ENCODE peak calls at places on chromosomes 11 and 22, in four cellular contexts. V is GM12878, T is K562, F is SK-N-SH. O is an unnamed sample.

GRCh38 chr11:65416341-65417185 is 6.0 kb upstream of the NEAT1 start:
- DNase-seq in F (peak), V (no peak), T (peak), O (peak)

GRCh38 chr22:49620666-49621065 is 207.0 kb downstream of the BRD1 start:
- DNase-seq in T (no peak), V (no peak), F (no peak), O (peak)

GRCh38 chr11:79047356-79047755 is 393.5 kb downstream of the TENM4 start:
- DNase-seq in V (no peak), T (no peak), F (no peak), O (no peak)

GRCh38 chr11:45806937-45807791 is 2.2 kb downstream of the SLC35C1 start:
- DNase-seq in F (no peak), V (no peak), T (no peak), O (no peak)

GRCh38 chr22:45246060-45246985 is 5.6 kb upstream of the KIAA0930 start:
- DNase-seq in T (no peak), V (no peak), F (peak), O (no peak)

GRCh38 chr11:134754823-134755198 is 342.8 kb upstream of the B3GAT1 start:
- DNase-seq in V (no peak), T (no peak), F (no peak), O (no peak)

GRCh38 chr11:43504316-43504950 is 145.7 kb downstream of the TTC17 start:
- DNase-seq in F (peak), V (no peak), T (peak), O (peak)

GRCh38 chr11:122198291-122198983 is 82.4 kb upstream of the BLID start:
- DNase-seq in V (no peak), F (no peak), T (no peak), O (no peak)

GRCh38 chr11:115168229-115168671 is 336.0 kb downstream of the CADM1 start:
- DNase-seq in V (no peak), F (peak), T (no peak), O (no peak)

GRCh38 chr11:70785372-70785771 is 387.0 kb downstream of the CTTN start:
- DNase-seq in T (no peak), V (no peak), F (no peak), O (no peak)

GRCh38 chr22:32048069-32048468 is 5.0 kb downstream of the SLC5A1 start:
- DNase-seq in F (no peak), V (no peak), T (no peak), O (no peak)

GRCh38 chr11:14907411-14908213 is 15.6 kb upstream of the CYP2R1 start:
- DNase-seq in T (peak), F (peak), V (no peak), O (peak)

GRCh38 chr11:11862995-11863394 is 21.2 kb downstream of the USP47 start:
- DNase-seq in F (no peak), V (no peak), T (no peak), O (no peak)

GRCh38 chr22:46536559-46537220 is 730 bp downstream of the CELSR1 start:
- DNase-seq in F (peak), T (no peak), V (no peak), O (peak)

GRCh38 chr11:97136067-97136466 is 746.3 kb downstream of the JRKL start:
- DNase-seq in F (no peak), T (no peak), V (no peak), O (no peak)

GRCh38 chr22:50186181-50186731 is 543 bp downstream of the TRABD start:
- DNase-seq in T (no peak), V (no peak), F (peak), O (no peak)

GRCh38 chr11:100152751-100153150 is 534.3 kb upstream of the ARHGAP42 start:
- DNase-seq in V (no peak), T (no peak), F (no peak), O (no peak)

GRCh38 chr11:130527648-130528300 is 79.3 kb downstream of the ADAMTS15 start:
- DNase-seq in F (no peak), T (no peak), V (no peak), O (no peak)

GRCh38 chr11:2379471-2380174 is 2.5 kb downstream of the CD81 start:
- DNase-seq in V (no peak), T (no peak), F (no peak), O (no peak)

GRCh38 chr22:49734390-49734789 is 93.3 kb downstream of the BRD1 start:
- DNase-seq in F (no peak), T (no peak), V (no peak), O (no peak)

GRCh38 chr11:1589996-1590395 is 4.9 kb upstream of the KRTAP5-1 start:
- DNase-seq in T (no peak), F (no peak), V (no peak), O (no peak)

GRCh38 chr11:1077033-1077416 is 2.4 kb downstream of the MUC2 start:
- DNase-seq in F (no peak), T (no peak), V (no peak), O (no peak)

GRCh38 chr11:69372589-69373250 is 78.8 kb downstream of the MYEOV start:
- DNase-seq in F (no peak), V (no peak), T (no peak), O (no peak)

GRCh38 chr11:118010738-118011461 is 24.7 kb downstream of the IL10RA start:
- DNase-seq in T (peak), V (peak), F (no peak), O (no peak)

GRCh38 chr22:25193548-25193947 is 6.1 kb upstream of the CRYBB3 start:
- DNase-seq in T (no peak), V (no peak), F (no peak), O (peak)

GRCh38 chr11:57434640-57435546 is 8.0 kb upstream of the SLC43A3 start:
- DNase-seq in V (no peak), F (no peak), T (no peak), O (no peak)

GRCh38 chr11:82775736-82776346 is 42.2 kb upstream of the FAM181B start:
- DNase-seq in T (peak), F (peak), V (no peak), O (peak)

GRCh38 chr11:1303973-1304372 is 5.5 kb downstream of the TOLLIP start:
- DNase-seq in V (no peak), T (no peak), F (peak), O (no peak)

GRCh38 chr22:25960375-25960774 is 208.9 kb upstream of the SEZ6L start:
- DNase-seq in F (no peak), T (no peak), V (no peak), O (no peak)

GRCh38 chr22:23763579-23764331 is 965 bp downstream of the C22orf15 start:
- DNase-seq in F (peak), T (no peak), V (no peak), O (peak)

GRCh38 chr11:14336507-14337503 is 22.2 kb downstream of the RRAS2 start:
- DNase-seq in F (no peak), V (no peak), T (peak), O (no peak)

GRCh38 chr11:96306933-96307747 is 35.9 kb downstream of the MAML2 start:
- DNase-seq in V (no peak), F (peak), T (peak), O (no peak)

GRCh38 chr22:47575291-47575690 is 812.8 kb downstream of the TBC1D22A start:
- DNase-seq in V (no peak), F (no peak), T (no peak), O (no peak)

GRCh38 chr11:77559686-77560425 is 29.9 kb upstream of the AQP11 start:
- DNase-seq in F (no peak), V (no peak), T (peak), O (no peak)

GRCh38 chr11:31160504-31161422 is 208.8 kb downstream of the DCDC1 start:
- DNase-seq in F (no peak), V (no peak), T (peak), O (no peak)

GRCh38 chr11:34837246-34837856 is 78.8 kb downstream of the APIP start:
- DNase-seq in T (no peak), F (no peak), V (no peak), O (peak)

GRCh38 chr22:17257578-17257977 is 38.3 kb upstream of the ADA2 start:
- DNase-seq in V (no peak), T (no peak), F (no peak), O (peak)

GRCh38 chr22:17841836-17842235 is 67.6 kb upstream of the BID start:
- DNase-seq in F (no peak), T (no peak), V (no peak), O (no peak)

DNA sequence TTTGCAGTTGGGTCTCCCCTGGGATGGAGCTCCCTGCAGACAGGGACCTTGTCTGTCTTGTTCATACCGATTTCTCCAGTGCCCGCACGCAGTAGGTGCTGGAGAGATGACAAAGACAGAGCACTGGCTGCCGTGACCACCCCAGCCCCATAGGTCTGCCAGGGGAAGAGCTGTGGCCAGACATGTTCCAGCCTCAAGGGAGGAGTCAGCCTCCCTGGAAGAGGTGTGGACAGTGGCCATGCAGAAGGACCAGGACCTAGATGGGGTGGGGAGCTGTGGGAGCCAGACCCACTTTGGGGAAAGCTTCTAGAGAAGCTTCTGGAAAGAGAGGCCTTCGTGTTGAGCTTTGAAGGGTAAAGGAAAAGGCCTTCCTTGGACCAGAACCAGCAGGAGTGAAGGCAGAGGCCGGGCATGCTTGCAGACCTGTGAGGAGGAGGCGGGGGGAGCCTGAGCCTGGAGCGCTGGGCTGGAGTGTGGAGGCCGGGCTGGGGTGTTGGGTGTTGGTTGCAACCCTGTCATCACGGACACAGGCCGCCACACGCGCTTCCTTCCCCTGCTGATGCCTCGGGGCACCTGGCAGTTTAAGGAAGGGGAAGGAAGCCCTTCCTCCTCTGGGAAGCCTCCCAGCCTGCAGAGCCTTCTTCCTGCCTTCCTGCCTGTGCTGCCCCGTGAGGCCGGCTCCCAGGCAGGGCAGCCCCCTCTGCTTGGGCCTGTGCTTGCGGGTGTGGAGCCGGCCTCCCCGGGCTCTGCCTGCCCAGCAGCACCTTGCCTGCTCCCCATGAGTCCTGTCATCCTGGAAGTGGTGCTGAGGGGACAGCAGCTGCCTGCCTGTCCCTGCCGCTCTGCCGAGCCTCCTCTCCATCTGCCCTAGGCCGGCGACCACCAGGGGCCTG is 12.3 kb downstream of the RELT start:
- DNase-seq in V (no peak), F (no peak), T (no peak), O (no peak)
- TF ChIP-seq USF1 in V (no peak), F (no peak), T (no peak), O (no peak)

DNA sequence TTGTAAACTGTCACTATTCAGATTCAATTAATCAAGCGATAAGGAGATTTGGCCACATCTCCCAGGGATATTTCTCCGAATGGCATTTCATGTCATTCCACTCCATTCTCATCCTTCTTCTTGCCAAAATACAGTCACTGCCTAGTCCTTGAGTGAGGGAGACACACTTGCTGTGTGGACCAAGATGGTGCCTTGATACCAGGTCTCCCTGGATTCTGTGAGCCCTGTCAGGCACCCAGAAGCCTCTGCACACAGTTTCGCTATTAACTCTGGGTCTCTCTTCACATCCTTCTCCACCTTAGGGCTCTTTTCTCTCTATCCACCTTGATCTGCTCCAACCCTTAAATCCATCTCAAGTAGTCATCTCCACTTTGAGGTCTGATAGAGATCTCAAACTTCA is 119.9 kb upstream of the LMO1 start:
- DNase-seq in T (no peak), V (no peak), F (no peak), O (no peak)
- TF ChIP-seq USF1 in T (no peak), V (no peak), F (no peak), O (no peak)

DNA sequence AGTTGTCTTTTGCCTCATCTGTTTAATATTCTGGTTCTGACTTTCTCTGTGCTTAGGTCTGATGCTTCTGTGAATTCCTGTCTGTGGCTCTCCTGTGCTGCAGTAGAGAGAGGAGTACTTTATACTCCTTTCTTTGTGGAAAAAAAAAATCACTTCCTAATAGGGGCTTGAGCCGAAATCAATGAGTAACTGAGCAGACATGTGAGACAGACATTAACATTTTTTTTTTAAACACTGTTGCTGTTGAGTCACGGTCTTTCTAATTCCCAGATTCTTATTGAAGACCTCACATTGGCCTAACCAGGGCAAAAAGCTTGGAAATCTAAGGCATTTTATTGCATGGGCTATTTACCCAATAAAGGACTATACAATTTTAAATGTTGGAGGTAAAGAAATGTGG is 86.1 kb downstream of the GRM5 start:
- DNase-seq in T (no peak), F (no peak), V (no peak), O (no peak)
- TF ChIP-seq USF1 in T (no peak), F (no peak), V (no peak), O (no peak)

DNA sequence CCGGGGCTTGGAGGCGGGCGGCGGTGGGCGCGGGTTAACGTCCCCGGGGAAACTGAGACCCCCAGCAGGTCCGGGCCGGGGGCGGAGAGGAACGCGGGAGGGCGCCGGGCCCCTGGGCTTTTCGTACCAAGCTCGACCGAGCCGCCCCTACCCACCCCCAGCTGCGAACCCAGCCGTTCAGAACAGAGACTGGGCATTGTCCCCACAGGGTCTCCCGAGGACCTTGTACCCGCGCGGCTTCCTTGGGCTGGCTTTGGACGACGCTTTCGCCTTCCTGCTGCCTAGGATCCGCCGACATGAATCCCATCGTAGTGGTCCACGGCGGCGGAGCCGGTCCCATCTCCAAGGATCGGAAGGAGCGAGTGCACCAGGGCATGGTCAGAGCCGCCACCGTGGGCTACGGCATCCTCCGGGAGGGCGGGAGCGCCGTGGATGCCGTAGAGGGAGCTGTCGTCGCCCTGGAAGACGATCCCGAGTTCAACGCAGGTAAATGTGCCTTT is 484 bp downstream of the ASRGL1 start:
- DNase-seq in V (no peak), F (peak), T (peak), O (peak)
- TF ChIP-seq USF1 in V (no peak), F (no peak), T (peak), O (no peak)

GRCh38 chr11:132410383-132410782 is 1040.0 kb downstream of the NTM start:
- DNase-seq in F (no peak), T (no peak), V (no peak), O (no peak)

GRCh38 chr11:132409591-132410375 is 1039.4 kb downstream of the NTM start:
- DNase-seq in T (no peak), V (no peak), F (no peak), O (no peak)

GRCh38 chr11:132408877-132409276 is 1038.5 kb downstream of the NTM start:
- DNase-seq in V (peak), T (no peak), F (no peak), O (no peak)

GRCh38 chr11:132414451-132414850 is 1044.0 kb downstream of the NTM start:
- DNase-seq in F (no peak), V (no peak), T (no peak), O (no peak)
- TF ChIP-seq USF1 in F (no peak), V (no peak), T (no peak), O (no peak)

GRCh38 chr11:9138612-9139579 is 47.5 kb upstream of the SCUBE2 start:
- DNase-seq in V (no peak), F (no peak), T (no peak), O (no peak)
- TF ChIP-seq USF1 in V (no peak), F (no peak), T (no peak), O (no peak)

GRCh38 chr11:19116971-19117759 is at the start of gene ZDHHC13:
- DNase-seq in T (peak), V (peak), F (peak), O (peak)
- TF ChIP-seq USF1 in T (no peak), V (peak), F (peak), O (peak)

GRCh38 chr22:41862530-41863266 is 29.8 kb downstream of the SREBF2 start:
- DNase-seq in T (no peak), V (peak), F (no peak), O (no peak)
- TF ChIP-seq USF1 in T (no peak), V (no peak), F (no peak), O (no peak)